ENCODE peak calls at places on chromosome 19, in nine cellular contexts. G is stomach; W is activated naive CD4-positive, alpha-beta T cell; O is left cardiac atrium; Q is NCI-H2107; U is lung; M is occipital lobe; H is colonic mucosa; E is ELR. X is an unnamed sample.

GRCh38 chr19:51186323-51186722 is 38.6 kb upstream of the CD33 start:
- DNase-seq in G (no peak), W (no peak), O (no peak), Q (no peak), U (no peak), M (no peak), H (no peak), E (no peak), X (no peak)

GRCh38 chr19:873084-874019 is 13.9 kb downstream of the CFD start:
- DNase-seq in G (no peak), W (peak), O (no peak), Q (no peak), U (peak), M (no peak), H (peak), E (peak), X (no peak)

GRCh38 chr19:36110487-36111199 is at the start of gene OVOL3:
- DNase-seq in G (no peak), W (no peak), O (no peak), Q (peak), U (no peak), M (no peak), H (no peak), E (no peak), X (no peak)

GRCh38 chr19:45444318-45445041 is 20.8 kb upstream of the ERCC1 start:
- DNase-seq in G (peak), W (peak), O (peak), Q (no peak), U (peak), M (peak), H (peak), E (peak), X (peak)

GRCh38 chr19:57171551-57172081 is 4.3 kb upstream of the DUXA start:
- DNase-seq in G (no peak), W (no peak), O (peak), Q (no peak), U (no peak), M (no peak), H (peak), E (peak), X (peak)

GRCh38 chr19:53467138-53467502 is 413 bp upstream of the ZNF813 start:
- DNase-seq in G (no peak), W (no peak), O (peak), Q (no peak), U (no peak), M (no peak), H (no peak), E (no peak), X (peak)

GRCh38 chr19:49809155-49809986 is 3.7 kb downstream of the FUZ start:
- DNase-seq in G (peak), W (no peak), O (peak), Q (no peak), U (peak), M (peak), H (peak), E (peak), X (peak)

GRCh38 chr19:12331211-12331941 is 2.1 kb downstream of the ZNF563 start:
- DNase-seq in G (no peak), W (peak), O (no peak), Q (no peak), U (no peak), M (no peak), H (no peak), E (no peak), X (no peak)

GRCh38 chr19:2618611-2619010 is 83.9 kb downstream of the GNG7 start:
- DNase-seq in G (peak), W (peak), O (peak), Q (no peak), U (peak), M (no peak), H (peak), E (peak), X (peak)

GRCh38 chr19:8654591-8655339 is 24.3 kb downstream of the NFILZ start:
- DNase-seq in G (peak), W (peak), O (peak), Q (peak), U (peak), M (no peak), H (peak), E (peak), X (peak)

GRCh38 chr19:6185093-6185824 is 49.8 kb downstream of the ACSBG2 start:
- DNase-seq in G (no peak), W (no peak), O (no peak), Q (no peak), U (no peak), M (no peak), H (no peak), E (no peak), X (no peak)

GRCh38 chr19:48308695-48309586 is 16.4 kb upstream of the EMP3 start:
- DNase-seq in G (no peak), W (no peak), O (no peak), Q (no peak), U (no peak), M (no peak), H (no peak), E (peak), X (no peak)

GRCh38 chr19:32719611-32720059 is at the start of gene TDRD12:
- DNase-seq in G (no peak), W (no peak), O (no peak), Q (no peak), U (no peak), M (no peak), H (no peak), E (no peak), X (no peak)

GRCh38 chr19:56116606-56117005 is 4.5 kb downstream of the ZNF787 start:
- DNase-seq in G (no peak), W (no peak), O (no peak), Q (no peak), U (no peak), M (no peak), H (no peak), E (no peak), X (no peak)

GRCh38 chr19:16660763-16661479 is at the start of gene TMEM38A:
- DNase-seq in G (peak), W (no peak), O (peak), Q (no peak), U (peak), M (peak), H (peak), E (peak), X (peak)

GRCh38 chr19:1026189-1027019 is at the start of gene CNN2:
- DNase-seq in G (peak), W (peak), O (peak), Q (no peak), U (peak), M (no peak), H (peak), E (peak), X (peak)

GRCh38 chr19:35347171-35347929 is at the start of gene FFAR1:
- DNase-seq in G (peak), W (no peak), O (no peak), Q (no peak), U (peak), M (no peak), H (no peak), E (peak), X (peak)

GRCh38 chr19:3270908-3271307 is 46.4 kb downstream of the CELF5 start:
- DNase-seq in G (no peak), W (no peak), O (no peak), Q (no peak), U (no peak), M (peak), H (no peak), E (peak), X (no peak)

GRCh38 chr19:48196933-48197665 is 26.6 kb downstream of the ZSWIM9 start:
- DNase-seq in G (no peak), W (no peak), O (no peak), Q (no peak), U (no peak), M (no peak), H (no peak), E (no peak), X (no peak)

GRCh38 chr19:44552324-44552723 is 22.8 kb upstream of the CEACAM20 start:
- DNase-seq in G (no peak), W (no peak), O (no peak), Q (no peak), U (peak), M (no peak), H (peak), E (peak), X (no peak)

GRCh38 chr19:7355151-7355845 is 6.6 kb downstream of the ARHGEF18 start:
- DNase-seq in G (no peak), W (no peak), O (no peak), Q (no peak), U (no peak), M (no peak), H (no peak), E (peak), X (peak)

GRCh38 chr19:48858984-48859710 is 9.3 kb downstream of the PLEKHA4 start:
- DNase-seq in G (no peak), W (peak), O (no peak), Q (no peak), U (peak), M (no peak), H (peak), E (no peak), X (no peak)

GRCh38 chr19:55678121-55678671 is 3.2 kb downstream of the EPN1 start:
- DNase-seq in G (peak), W (no peak), O (no peak), Q (no peak), U (no peak), M (no peak), H (no peak), E (no peak), X (no peak)

GRCh38 chr19:46189971-46190335 is 39.6 kb upstream of the IGFL1 start:
- DNase-seq in G (no peak), W (no peak), O (no peak), Q (no peak), U (no peak), M (no peak), H (no peak), E (no peak), X (no peak)

GRCh38 chr19:28393574-28394336 is 819.2 kb downstream of the UQCRFS1 start:
- DNase-seq in G (no peak), W (no peak), O (no peak), Q (no peak), U (no peak), M (no peak), H (no peak), E (peak), X (no peak)

GRCh38 chr19:17234911-17235617 is 9.0 kb downstream of the OCEL1 start:
- DNase-seq in G (peak), W (no peak), O (peak), Q (peak), U (no peak), M (no peak), H (peak), E (peak), X (peak)

GRCh38 chr19:34306213-34306661 is 51.9 kb downstream of the GARRE1 start:
- DNase-seq in G (peak), W (no peak), O (no peak), Q (no peak), U (no peak), M (no peak), H (peak), E (no peak), X (no peak)

GRCh38 chr19:18119243-18120105 is 21.9 kb downstream of the MAST3 start:
- DNase-seq in G (no peak), W (peak), O (no peak), Q (no peak), U (no peak), M (peak), H (no peak), E (no peak), X (no peak)

GRCh38 chr19:5804516-5805464 is at the start of gene NRTN:
- DNase-seq in G (peak), W (no peak), O (no peak), Q (no peak), U (no peak), M (no peak), H (peak), E (no peak), X (peak)

GRCh38 chr19:37362733-37363132 is 8.2 kb upstream of the ZNF527 start:
- DNase-seq in G (no peak), W (no peak), O (no peak), Q (no peak), U (no peak), M (no peak), H (no peak), E (peak), X (no peak)

GRCh38 chr19:3693030-3693925 is 7.0 kb downstream of the PIP5K1C start:
- DNase-seq in G (no peak), W (no peak), O (peak), Q (no peak), U (no peak), M (no peak), H (no peak), E (no peak), X (no peak)